ENCODE peak calls at places on chromosomes 4 and X, in nine cellular contexts. C, I, V, W, X, Z, H, U and K are unnamed samples.

GRCh38 chr4:10104211-10104990 is 12.2 kb downstream of the WDR1 start:
- DNase-seq in V (no peak), C (no peak), X (no peak), H (no peak), W (no peak), U (peak), Z (no peak), I (no peak), K (peak)

GRCh38 chr4:138438608-138439007 is 196.5 kb upstream of the SLC7A11 start:
- DNase-seq in C (no peak), V (no peak), X (no peak), H (no peak), W (no peak), Z (no peak), I (peak), U (peak), K (no peak)

GRCh38 chr4:38069271-38069760 is 109.1 kb downstream of the PTTG2 start:
- DNase-seq in H (no peak), V (peak), Z (peak), W (no peak), U (no peak), X (no peak), C (no peak), I (peak), K (peak)

GRCh38 chr4:148782284-148782683 is 340.1 kb upstream of the NR3C2 start:
- DNase-seq in X (no peak), W (no peak), I (peak), U (no peak), C (no peak), Z (no peak), V (no peak), H (peak), K (no peak)

GRCh38 chrX:8345473-8345872 is 119.2 kb upstream of the VCX3B start:
- DNase-seq in X (no peak), C (no peak), V (no peak), U (no peak), H (no peak), Z (no peak), W (no peak), I (no peak), K (no peak)

GRCh38 chr4:133146574-133147198 is 2.4 kb upstream of the PCDH10 start:
- DNase-seq in V (peak), U (peak), Z (no peak), W (peak), H (no peak), C (no peak), I (peak), X (peak), K (peak)

GRCh38 chr4:33386761-33387160 is 2666.6 kb downstream of the PCDH7 start:
- DNase-seq in C (no peak), H (no peak), I (no peak), U (no peak), W (no peak), V (no peak), Z (no peak), X (no peak), K (no peak)

GRCh38 chr4:123397276-123398150 is 918 bp downstream of the SPRY1 start:
- DNase-seq in Z (peak), V (peak), C (no peak), U (peak), H (no peak), I (peak), X (peak), W (peak), K (peak)

GRCh38 chrX:41481264-41482109 is 34.3 kb downstream of the NYX start:
- DNase-seq in W (no peak), U (peak), Z (peak), X (no peak), V (no peak), C (no peak), H (no peak), I (no peak), K (peak)

GRCh38 chr4:52058275-52058674 is 7.2 kb downstream of the SPATA18 start:
- DNase-seq in W (no peak), H (no peak), I (no peak), X (no peak), Z (no peak), C (no peak), U (no peak), V (no peak), K (no peak)

GRCh38 chr4:70399319-70399718 is 1.6 kb downstream of the OPRPN start:
- DNase-seq in V (no peak), I (no peak), Z (no peak), C (no peak), U (no peak), X (no peak), H (no peak), W (no peak), K (no peak)

GRCh38 chrX:20538974-20539373 is 272.3 kb upstream of the RPS6KA3 start:
- DNase-seq in Z (no peak), I (no peak), V (no peak), X (no peak), C (no peak), H (no peak), U (no peak), W (no peak), K (no peak)

GRCh38 chrX:46279214-46279924 is 265.9 kb downstream of the ZNF674 start:
- DNase-seq in V (no peak), W (no peak), X (no peak), Z (no peak), I (no peak), U (no peak), H (no peak), C (no peak), K (no peak)

GRCh38 chr4:7159923-7160322 is 32.4 kb upstream of the SORCS2 start:
- DNase-seq in V (no peak), W (no peak), U (no peak), Z (no peak), C (no peak), H (no peak), I (no peak), X (no peak), K (no peak)

GRCh38 chr4:85737254-85737653 is 262.3 kb downstream of the ARHGAP24 start:
- DNase-seq in H (no peak), V (no peak), W (no peak), I (no peak), U (no peak), Z (no peak), X (no peak), C (no peak), K (no peak)

GRCh38 chr4:4987656-4988055 is 31.6 kb downstream of the CYTL1 start:
- DNase-seq in X (no peak), H (no peak), V (no peak), U (no peak), W (no peak), I (no peak), Z (no peak), C (peak), K (no peak)

GRCh38 chr4:25862411-25863346 is at the start of gene SEL1L3:
- DNase-seq in C (no peak), V (peak), W (peak), I (peak), X (no peak), U (no peak), Z (peak), H (peak), K (peak)

GRCh38 chrX:110242371-110242770 is 75.5 kb downstream of the AMMECR1 start:
- DNase-seq in W (no peak), H (no peak), I (no peak), U (no peak), V (no peak), Z (no peak), C (no peak), X (no peak), K (no peak)

GRCh38 chrX:47217121-47217851 is 1.2 kb upstream of the CDK16 start:
- DNase-seq in X (peak), Z (no peak), V (no peak), C (no peak), H (no peak), W (no peak), U (peak), I (no peak), K (no peak)

GRCh38 chrX:122880952-122881351 is 303.1 kb upstream of the GRIA3 start:
- DNase-seq in X (no peak), V (no peak), Z (no peak), H (no peak), W (no peak), U (no peak), I (no peak), C (no peak), K (no peak)

GRCh38 chr4:57023104-57023503 is 44.4 kb downstream of the POLR2B start:
- DNase-seq in Z (no peak), X (no peak), V (no peak), I (no peak), U (peak), C (no peak), H (no peak), W (no peak), K (no peak)

GRCh38 chr4:48899950-48900349 is 6.6 kb downstream of the OCIAD2 start:
- DNase-seq in W (peak), V (no peak), C (no peak), Z (no peak), I (no peak), X (no peak), U (peak), H (no peak), K (no peak)

GRCh38 chr4:76147454-76148141 is 599 bp downstream of the NUP54 start:
- DNase-seq in C (no peak), H (peak), W (peak), X (peak), V (peak), U (peak), Z (peak), I (peak), K (peak)

GRCh38 chrX:133005038-133005437 is 46.6 kb upstream of the HS6ST2 start:
- DNase-seq in U (peak), V (no peak), I (peak), X (no peak), W (no peak), H (no peak), Z (peak), C (no peak), K (peak)

GRCh38 chr4:153676984-153677383 is 7.1 kb upstream of the TLR2 start:
- DNase-seq in V (no peak), Z (no peak), W (no peak), U (peak), I (no peak), H (no peak), C (no peak), X (no peak), K (no peak)

GRCh38 chr4:4677825-4678522 is 136.1 kb upstream of the STX18 start:
- DNase-seq in W (peak), U (peak), I (peak), Z (peak), V (peak), C (no peak), X (no peak), H (no peak), K (no peak)

GRCh38 chr4:145839151-145839550 is 99.5 kb downstream of the ZNF827 start:
- DNase-seq in X (no peak), V (no peak), U (no peak), W (no peak), Z (no peak), H (no peak), I (no peak), C (no peak), K (no peak)

GRCh38 chr4:141898336-141898735 is 262.0 kb downstream of the IL15 start:
- DNase-seq in X (no peak), W (no peak), V (no peak), C (no peak), H (no peak), I (no peak), U (peak), Z (no peak), K (no peak)

GRCh38 chr4:25160714-25161598 is 707 bp upstream of the SEPSECS start:
- DNase-seq in C (no peak), U (no peak), Z (peak), I (no peak), H (no peak), X (no peak), V (no peak), W (peak), K (no peak)

GRCh38 chr4:163875327-163875726 is 380.8 kb downstream of the TMA16 start:
- DNase-seq in X (no peak), C (no peak), W (no peak), Z (no peak), V (no peak), I (no peak), U (no peak), H (no peak), K (no peak)

GRCh38 chrX:109372716-109373115 is 109.2 kb downstream of the GUCY2F start:
- DNase-seq in X (no peak), Z (no peak), W (no peak), H (no peak), V (no peak), U (no peak), I (no peak), C (no peak), K (no peak)

GRCh38 chrX:118730500-118731247 is 3.3 kb downstream of the IL13RA1 start:
- DNase-seq in H (no peak), W (no peak), U (peak), X (no peak), C (no peak), Z (no peak), I (no peak), V (no peak), K (no peak)

GRCh38 chr4:59553063-59553738 is 1646.9 kb upstream of the ADGRL3 start:
- DNase-seq in V (no peak), U (peak), X (no peak), C (no peak), I (no peak), H (no peak), W (no peak), Z (peak), K (peak)

GRCh38 chr4:48594185-48594584 is 104.1 kb downstream of the ZAR1 start:
- DNase-seq in U (no peak), W (no peak), H (no peak), I (no peak), Z (no peak), C (no peak), X (no peak), V (no peak), K (no peak)

DNA sequence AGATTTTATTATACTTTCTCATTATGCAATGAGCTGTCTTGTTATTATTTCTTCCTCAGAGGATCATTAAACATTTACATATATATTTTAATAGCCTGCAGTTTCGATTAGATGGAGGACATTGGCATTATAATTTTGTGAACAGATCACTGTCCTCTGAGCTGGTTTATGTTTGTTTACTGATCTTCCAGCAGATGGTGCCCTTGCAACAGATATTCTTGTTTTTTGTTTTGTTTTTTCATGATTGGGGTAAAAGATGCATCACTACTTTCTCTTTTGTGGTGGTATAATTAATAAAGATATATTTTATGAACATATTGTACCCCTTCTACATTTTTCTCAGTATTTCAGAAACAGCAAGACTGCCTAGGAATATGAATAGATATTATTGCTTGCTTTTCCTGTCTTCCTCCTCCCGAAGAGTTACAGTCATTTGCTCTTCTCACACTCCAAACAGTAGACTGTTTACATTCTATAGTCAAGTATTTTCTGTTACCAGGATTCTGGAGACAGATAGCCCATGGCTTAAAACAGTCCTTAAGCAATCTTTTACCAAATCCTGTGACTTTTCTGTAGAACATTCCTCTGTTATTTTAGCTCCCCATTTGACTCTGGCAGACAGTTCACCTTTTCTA is 905.2 kb downstream of the TRAM1L1 start:
- DNase-seq in X (no peak), V (no peak), I (no peak), H (no peak), Z (peak), C (no peak), U (no peak), W (no peak), K (peak)
- TF ChIP-seq CTCF in X (no peak), V (peak), I (peak), H (peak), Z (peak), C (no peak), U (peak), W (peak), K (peak)

DNA sequence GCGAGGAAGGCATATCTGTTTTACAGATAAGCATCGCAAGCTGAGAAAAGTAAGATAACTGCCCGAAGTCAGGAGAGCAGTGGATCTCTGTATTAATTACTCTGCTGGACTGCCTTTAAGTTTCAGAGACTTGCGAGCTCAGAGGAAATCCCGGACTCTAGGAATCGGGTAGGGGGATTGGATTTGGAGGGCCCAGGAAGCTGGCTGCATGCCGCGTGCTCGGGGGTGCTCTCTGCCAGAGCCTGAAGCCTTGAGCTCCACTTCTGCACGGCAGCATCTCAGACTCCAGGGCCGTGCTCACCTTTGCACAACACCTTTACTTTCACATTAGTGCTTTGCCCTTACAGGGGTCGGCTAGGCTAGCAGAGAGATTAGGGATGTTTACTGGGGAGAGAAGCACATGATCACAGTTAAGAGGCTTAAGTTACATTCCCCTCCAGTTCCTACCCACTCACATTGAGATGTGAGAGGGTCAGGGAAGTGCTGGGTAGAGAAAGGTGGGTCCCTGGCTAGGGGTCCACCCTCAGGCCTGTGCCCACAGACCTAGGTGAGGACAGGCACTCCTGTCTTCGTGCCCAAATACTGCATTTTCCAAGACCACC is 57.0 kb downstream of the TRIML1 start:
- DNase-seq in H (no peak), X (no peak), W (no peak), Z (no peak), I (no peak), C (no peak), V (no peak), U (no peak), K (no peak)
- TF ChIP-seq CTCF in H (no peak), X (no peak), W (no peak), Z (no peak), I (no peak), C (no peak), V (no peak), U (no peak), K (no peak)

GRCh38 chr4:117135634-117136354 is 50.4 kb upstream of the TRAM1L1 start:
- DNase-seq in W (no peak), Z (no peak), V (no peak), C (no peak), X (no peak), I (no peak), H (no peak), U (no peak), K (no peak)
- TF ChIP-seq CTCF in W (no peak), Z (no peak), V (no peak), C (no peak), X (no peak), I (no peak), H (no peak), U (no peak), K (no peak)

DNA sequence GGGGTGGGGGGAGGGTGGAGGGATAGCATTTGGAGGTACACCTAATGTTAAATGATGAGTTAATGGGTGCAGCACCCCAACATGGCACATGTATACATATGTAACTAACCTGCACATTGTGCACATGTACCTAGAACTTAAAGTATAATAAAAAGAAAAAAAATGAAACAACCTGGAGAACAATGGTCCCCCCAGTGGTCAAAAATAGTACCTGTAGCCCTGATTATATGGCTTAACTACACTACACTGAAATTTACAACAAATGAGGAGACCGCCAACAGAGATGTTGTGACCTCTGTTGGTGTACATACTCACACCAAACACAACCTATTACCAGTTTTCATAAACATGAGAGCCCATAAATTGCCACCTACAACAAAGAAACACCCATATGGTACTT is 7.3 kb upstream of the MAGEE1 start:
- DNase-seq in C (no peak), U (no peak), W (no peak), Z (peak), V (no peak), X (no peak), I (no peak), H (no peak), K (no peak)
- TF ChIP-seq CTCF in C (no peak), U (peak), W (no peak), Z (peak), V (no peak), X (no peak), I (no peak), H (no peak), K (no peak)

GRCh38 chrX:114717921-114718320 is 134.0 kb downstream of the HTR2C start:
- DNase-seq in C (no peak), H (no peak), V (no peak), I (peak), W (no peak), Z (peak), U (no peak), X (no peak), K (no peak)
- TF ChIP-seq CTCF in C (no peak), H (peak), V (no peak), I (peak), W (no peak), Z (peak), U (peak), X (no peak), K (peak)

DNA sequence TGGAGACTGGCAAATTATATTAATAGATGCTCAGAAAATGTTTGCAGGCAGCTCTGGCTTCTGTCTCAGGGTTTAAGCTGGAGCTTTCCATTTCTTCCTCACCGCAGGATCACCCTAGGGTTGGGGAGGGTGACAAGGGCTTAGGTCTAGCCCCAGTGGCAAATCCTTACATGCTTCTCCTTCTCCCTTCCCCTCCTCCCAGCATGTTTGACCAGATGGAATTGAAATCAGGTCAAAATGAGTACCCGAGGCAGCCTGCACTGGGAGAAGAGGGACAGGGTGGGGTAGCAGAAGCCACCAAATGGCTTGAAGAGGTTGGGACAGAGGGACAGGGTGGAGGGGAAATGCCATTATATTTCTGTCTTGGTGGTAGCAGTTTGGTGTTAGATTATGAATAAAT is 1.6 kb downstream of the TMEM35A start:
- DNase-seq in H (no peak), C (no peak), W (no peak), Z (no peak), V (no peak), X (no peak), I (no peak), U (no peak), K (no peak)
- TF ChIP-seq CTCF in H (no peak), C (no peak), W (no peak), Z (no peak), V (no peak), X (no peak), I (no peak), U (no peak), K (no peak)